ENCODE peak calls at places on chromosomes 6 and 20, in eight cellular contexts. L, J, H, E, G, I, K and O are unnamed samples.

GRCh38 chr20:41182296-41183212 is 45.2 kb downstream of the PLCG1 start:
- DNase-seq in K (no peak), L (no peak), E (no peak), J (no peak), H (no peak), G (no peak), I (no peak), O (no peak)

GRCh38 chr20:49916146-49917002 is 1.0 kb upstream of the SPATA2 start:
- DNase-seq in H (no peak), E (peak), K (no peak), G (no peak), J (no peak), L (peak), I (no peak), O (no peak)

GRCh38 chr20:2767768-2768631 is 32.4 kb downstream of the CPXM1 start:
- DNase-seq in J (no peak), H (no peak), E (peak), K (peak), I (no peak), L (no peak), G (peak), O (no peak)

GRCh38 chr6:117008618-117009017 is 131.6 kb downstream of the RFX6 start:
- DNase-seq in E (no peak), H (no peak), L (no peak), G (no peak), I (no peak), J (no peak), K (no peak), O (no peak)

GRCh38 chr20:34402461-34402860 is 39.4 kb downstream of the ITCH start:
- DNase-seq in I (no peak), H (no peak), G (no peak), L (no peak), K (no peak), J (no peak), E (no peak), O (no peak)

GRCh38 chr6:129684903-129685639 is 24.9 kb downstream of the ARHGAP18 start:
- DNase-seq in G (no peak), K (no peak), I (no peak), J (no peak), E (no peak), L (no peak), H (no peak), O (no peak)

GRCh38 chr20:3777381-3777725 is 3.9 kb downstream of the SPEF1 start:
- DNase-seq in I (no peak), G (no peak), E (no peak), H (no peak), L (no peak), K (no peak), J (no peak), O (no peak)

GRCh38 chr6:12363651-12364381 is 73.7 kb downstream of the EDN1 start:
- DNase-seq in E (no peak), I (no peak), J (no peak), G (no peak), H (peak), L (no peak), K (no peak), O (no peak)

GRCh38 chr6:109318328-109318876 is 63.9 kb downstream of the CD164 start:
- DNase-seq in J (no peak), E (no peak), I (no peak), K (no peak), L (peak), H (no peak), G (no peak), O (no peak)

GRCh38 chr6:131368077-131368911 is 204.7 kb upstream of the ARG1 start:
- DNase-seq in H (no peak), K (peak), I (no peak), E (no peak), G (peak), L (peak), J (no peak), O (no peak)

GRCh38 chr6:17431581-17431980 is 38.2 kb downstream of the CAP2 start:
- DNase-seq in H (no peak), J (no peak), G (no peak), E (peak), L (no peak), I (no peak), K (peak), O (no peak)

GRCh38 chr20:45181639-45182038 is 6.9 kb downstream of the PI3 start:
- DNase-seq in L (no peak), E (no peak), J (no peak), I (no peak), G (no peak), K (peak), H (no peak), O (no peak)

GRCh38 chr20:11246251-11246775 is 572.5 kb upstream of the JAG1 start:
- DNase-seq in I (no peak), H (peak), G (no peak), L (no peak), J (no peak), E (no peak), K (no peak), O (no peak)

GRCh38 chr6:167707686-167708500 is 118.8 kb upstream of the AFDN start:
- DNase-seq in J (no peak), K (no peak), G (no peak), L (no peak), H (no peak), E (no peak), I (no peak), O (no peak)